ENCODE peak calls at places on chromosome 2, in six cellular contexts. N, Q, O, C, Z and P are unnamed samples.

GRCh38 chr2:220847587-220847986 is 724.5 kb downstream of the EPHA4 start:
- DNase-seq in N (no peak), Q (no peak), O (peak; percentile 96), C (no peak), Z (no peak), P (no peak)

GRCh38 chr2:241754042-241754441 is 19.6 kb downstream of the D2HGDH start:
- DNase-seq in N (no peak), Q (no peak), O (no peak), C (no peak), Z (no peak), P (no peak)

GRCh38 chr2:152453129-152453642 is 118.2 kb downstream of the FMNL2 start:
- DNase-seq in N (no peak), Q (no peak), O (no peak), C (no peak), Z (no peak), P (no peak)

GRCh38 chr2:3039188-3040065 is 338.2 kb downstream of the EIPR1 start:
- DNase-seq in N (no peak), Q (no peak), O (no peak), C (no peak), Z (no peak), P (no peak)

GRCh38 chr2:112623913-112624777 is 21.6 kb upstream of the SLC20A1 start:
- DNase-seq in N (no peak), Q (peak; percentile 67), O (peak; percentile 80), C (peak; percentile 75), Z (peak; percentile 58), P (no peak)

GRCh38 chr2:220687231-220687843 is 884.8 kb downstream of the EPHA4 start:
- DNase-seq in N (peak; percentile 16), Q (peak; percentile 53), O (peak; percentile 76), C (peak; percentile 43), Z (peak; percentile 29), P (peak; percentile 29)

GRCh38 chr2:24304098-24304497 is 56.2 kb downstream of the ITSN2 start:
- DNase-seq in N (no peak), Q (peak; percentile 90), O (peak; percentile 45), C (no peak), Z (no peak), P (no peak)

GRCh38 chr2:238271061-238271554 is 17.3 kb downstream of the PER2 start:
- DNase-seq in N (no peak), Q (no peak), O (no peak), C (no peak), Z (no peak), P (no peak)

GRCh38 chr2:235754381-235755207 is 260.8 kb downstream of the AGAP1 start:
- DNase-seq in N (no peak), Q (no peak), O (no peak), C (no peak), Z (no peak), P (no peak)

GRCh38 chr2:9021563-9022211 is 18.2 kb upstream of the MBOAT2 start:
- DNase-seq in N (no peak), Q (no peak), O (no peak), C (no peak), Z (no peak), P (no peak)

GRCh38 chr2:64945973-64946736 is 43.0 kb upstream of the SLC1A4 start:
- DNase-seq in N (no peak), Q (no peak), O (peak; percentile 16), C (peak; percentile 48), Z (no peak), P (no peak)

GRCh38 chr2:55163895-55164509 is 68.1 kb downstream of the CLHC1 start:
- DNase-seq in N (no peak), Q (no peak), O (no peak), C (no peak), Z (no peak), P (no peak)

GRCh38 chr2:197075754-197076337 is 149.3 kb upstream of the PGAP1 start:
- DNase-seq in N (no peak), Q (no peak), O (peak; percentile 17), C (no peak), Z (no peak), P (no peak)

GRCh38 chr2:127575185-127575765 is 39.8 kb downstream of the MYO7B start:
- DNase-seq in N (no peak), Q (no peak), O (no peak), C (no peak), Z (no peak), P (no peak)

GRCh38 chr2:224038049-224038829 is 847 bp downstream of the SERPINE2 start:
- DNase-seq in N (peak; percentile 62), Q (peak; percentile 34), O (no peak), C (peak; percentile 30), Z (no peak), P (no peak)

GRCh38 chr2:230068658-230069080 is at the start of gene SLC16A14:
- DNase-seq in N (peak; percentile 7), Q (no peak), O (peak; percentile 53), C (peak; percentile 1), Z (no peak), P (no peak)

GRCh38 chr2:36411962-36412444 is 56.4 kb downstream of the CRIM1 start:
- DNase-seq in N (no peak), Q (no peak), O (peak; percentile 69), C (no peak), Z (no peak), P (no peak)

GRCh38 chr2:49351531-49351930 is 197.2 kb upstream of the FSHR start:
- DNase-seq in N (no peak), Q (no peak), O (no peak), C (no peak), Z (no peak), P (no peak)

GRCh38 chr2:69716555-69717120 is 25.3 kb upstream of the ANXA4 start:
- DNase-seq in N (no peak), Q (no peak), O (no peak), C (no peak), Z (no peak), P (no peak)

GRCh38 chr2:168692132-168692762 is 110.2 kb upstream of the NOSTRIN start:
- DNase-seq in N (no peak), Q (no peak), O (no peak), C (no peak), Z (no peak), P (no peak)

GRCh38 chr2:168687314-168687713 is 115.1 kb upstream of the NOSTRIN start:
- DNase-seq in N (no peak), Q (no peak), O (peak; percentile 46), C (no peak), Z (no peak), P (no peak)

GRCh38 chr2:168694876-168695275 is 107.6 kb upstream of the NOSTRIN start:
- DNase-seq in N (no peak), Q (no peak), O (no peak), C (no peak), Z (no peak), P (no peak)

GRCh38 chr2:168694173-168694572 is 108.3 kb upstream of the NOSTRIN start:
- DNase-seq in N (no peak), Q (no peak), O (no peak), C (no peak), Z (no peak), P (no peak)

GRCh38 chr2:168691221-168691620 is 111.2 kb upstream of the NOSTRIN start:
- DNase-seq in N (no peak), Q (no peak), O (no peak), C (no peak), Z (no peak), P (no peak)
- H3K27ac ChIP-seq in N (no peak overlapping the region), Q (no peak overlapping the region), O (no peak overlapping the region), C (no peak overlapping the region), Z (no peak overlapping the region), P (no peak overlapping the region)

GRCh38 chr2:25788457-25788856 is 89.8 kb downstream of the ASXL2 start:
- DNase-seq in N (no peak), Q (no peak), O (no peak), C (no peak), Z (no peak), P (no peak)

GRCh38 chr2:25787020-25787419 is 91.3 kb downstream of the ASXL2 start:
- DNase-seq in N (no peak), Q (no peak), O (no peak), C (no peak), Z (no peak), P (no peak)

GRCh38 chr2:25794544-25795276 is 83.6 kb downstream of the ASXL2 start:
- DNase-seq in N (no peak), Q (no peak), O (no peak), C (no peak), Z (no peak), P (no peak)

GRCh38 chr2:25784408-25784807 is 93.9 kb downstream of the ASXL2 start:
- DNase-seq in N (no peak), Q (no peak), O (no peak), C (no peak), Z (no peak), P (no peak)

GRCh38 chr2:25790074-25790473 is 88.2 kb downstream of the ASXL2 start:
- DNase-seq in N (no peak), Q (no peak), O (no peak), C (no peak), Z (no peak), P (no peak)
- H3K27ac ChIP-seq in N (no peak overlapping the region), Q (no peak overlapping the region), O (no peak overlapping the region), C (no peak overlapping the region), Z (no peak overlapping the region), P (no peak overlapping the region)

DNA sequence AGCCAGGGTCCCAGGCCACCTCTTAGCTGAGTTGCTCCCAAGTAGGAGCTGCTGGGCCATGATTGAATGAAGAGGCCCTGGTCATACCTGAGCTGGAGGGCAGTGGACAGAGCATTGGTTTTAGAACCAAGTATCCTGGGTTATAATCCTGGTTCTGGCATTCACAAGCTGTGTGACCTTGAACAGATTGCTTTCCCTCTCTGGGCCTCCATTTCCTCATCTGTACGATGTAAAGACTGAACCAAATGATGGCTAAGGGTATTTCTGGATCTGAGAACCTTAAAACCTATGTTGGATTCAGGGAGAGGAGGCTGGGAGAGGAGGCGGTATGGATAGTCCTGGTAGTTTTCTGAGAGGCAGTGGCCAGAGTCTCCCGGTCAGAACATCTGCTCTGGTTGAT is 31.0 kb downstream of the KCNK3 start:
- DNase-seq in N (no peak), Q (no peak), O (no peak), C (no peak), Z (no peak), P (no peak)
- H3K27ac ChIP-seq in N (peak overlapping the region; percentile 94), Q (peak overlapping the region; percentile 75), O (no peak overlapping the region), C (no peak overlapping the region), Z (no peak overlapping the region), P (no peak overlapping the region)

GRCh38 chr2:25933622-25934021 is 48.7 kb downstream of the KIF3C start:
- DNase-seq in N (no peak), Q (no peak), O (no peak), C (no peak), Z (no peak), P (no peak)

GRCh38 chr2:25941042-25941441 is 41.3 kb downstream of the KIF3C start:
- DNase-seq in N (no peak), Q (no peak), O (no peak), C (no peak), Z (no peak), P (no peak)

GRCh38 chr2:25936889-25937545 is 45.3 kb downstream of the KIF3C start:
- DNase-seq in N (no peak), Q (no peak), O (no peak), C (no peak), Z (no peak), P (no peak)

GRCh38 chr2:25938345-25938744 is 44.0 kb downstream of the KIF3C start:
- DNase-seq in N (no peak), Q (peak; percentile 79), O (no peak), C (no peak), Z (no peak), P (no peak)

DNA sequence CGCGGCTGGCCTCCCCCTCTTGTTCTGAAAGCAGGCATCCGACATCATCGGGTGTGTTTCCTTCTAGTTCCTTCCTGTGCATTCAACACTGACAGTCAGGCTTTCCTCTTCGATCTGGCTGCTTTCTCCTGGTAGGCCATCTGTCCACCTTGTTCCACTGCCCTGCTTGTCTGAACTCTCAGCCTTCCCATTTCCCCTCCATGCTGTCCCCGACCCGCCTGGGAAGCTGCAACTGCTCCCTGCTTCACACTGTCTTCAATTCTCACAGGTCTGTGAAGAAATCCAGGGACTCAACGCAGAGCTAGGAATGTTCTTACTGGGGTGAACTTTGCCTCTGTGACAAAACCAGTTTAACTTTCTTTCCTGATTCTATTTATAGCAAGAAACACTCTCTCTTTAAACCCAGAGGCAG is 43.0 kb downstream of the KIF3C start:
- DNase-seq in N (no peak), Q (no peak), O (no peak), C (no peak), Z (no peak), P (no peak)
- H3K27ac ChIP-seq in N (no peak overlapping the region), Q (peak overlapping the region; percentile 75), O (no peak overlapping the region), C (no peak overlapping the region), Z (no peak overlapping the region), P (no peak overlapping the region)